ENCODE peak calls at places on chromosomes 4 and X, in six cellular contexts. V, R, O, Z, N and X are unnamed samples.

GRCh38 chrX:9241427-9241826 is 207.5 kb upstream of the FAM9B start:
- DNase-seq in V (no peak), R (no peak), O (no peak), Z (no peak), N (no peak), X (no peak)

GRCh38 chrX:37314526-37314925 is 34.6 kb upstream of the PRRG1 start:
- DNase-seq in V (peak), R (no peak), O (no peak), Z (no peak), N (no peak), X (no peak)

GRCh38 chr4:137532869-137533236 is 559 bp upstream of the PCDH18 start:
- DNase-seq in V (peak), R (no peak), O (no peak), Z (no peak), N (no peak), X (no peak)

GRCh38 chr4:109315818-109316217 is 13.4 kb upstream of the COL25A1 start:
- DNase-seq in V (no peak), R (peak), O (no peak), Z (no peak), N (no peak), X (no peak)

GRCh38 chrX:134173541-134174272 is 63.3 kb upstream of the CCDC160 start:
- DNase-seq in V (no peak), R (peak), O (no peak), Z (no peak), N (no peak), X (no peak)

GRCh38 chrX:107547621-107548020 is 80.7 kb upstream of the PRPS1 start:
- DNase-seq in V (no peak), R (no peak), O (no peak), Z (no peak), N (no peak), X (no peak)

GRCh38 chrX:139877710-139878414 is 55.0 kb downstream of the ATP11C start:
- DNase-seq in V (peak), R (no peak), O (no peak), Z (no peak), N (no peak), X (no peak)

GRCh38 chrX:102712216-102712966 is at the start of gene GPRASP2:
- DNase-seq in V (peak), R (peak), O (peak), Z (peak), N (no peak), X (no peak)

GRCh38 chr4:35461931-35462659 is 782.2 kb downstream of the ARAP2 start:
- DNase-seq in V (no peak), R (peak), O (no peak), Z (no peak), N (no peak), X (no peak)

GRCh38 chr4:6916587-6917444 is 7.2 kb downstream of the TBC1D14 start:
- DNase-seq in V (no peak), R (peak), O (peak), Z (no peak), N (no peak), X (peak)

GRCh38 chr4:792729-793108 is 33.2 kb downstream of the CPLX1 start:
- DNase-seq in V (no peak), R (no peak), O (no peak), Z (no peak), N (no peak), X (no peak)

GRCh38 chr4:37434469-37434868 is 189.9 kb downstream of the NWD2 start:
- DNase-seq in V (no peak), R (no peak), O (no peak), Z (no peak), N (no peak), X (no peak)

GRCh38 chr4:6201580-6202091 is 1.3 kb upstream of the JAKMIP1 start:
- DNase-seq in V (no peak), R (no peak), O (no peak), Z (no peak), N (no peak), X (no peak)

GRCh38 chrX:31223817-31224216 is 152.0 kb upstream of the FTHL17 start:
- DNase-seq in V (peak), R (no peak), O (no peak), Z (no peak), N (no peak), X (no peak)

GRCh38 chr4:95830647-95831046 is 9.2 kb upstream of the PDHA2 start:
- DNase-seq in V (no peak), R (no peak), O (no peak), Z (no peak), N (no peak), X (no peak)

GRCh38 chr4:177393236-177393635 is 49.0 kb downstream of the AGA start:
- DNase-seq in V (no peak), R (no peak), O (no peak), Z (no peak), N (no peak), X (no peak)

GRCh38 chr4:81912420-81912819 is 440.7 kb upstream of the RASGEF1B start:
- DNase-seq in V (no peak), R (no peak), O (no peak), Z (no peak), N (no peak), X (no peak)

GRCh38 chr4:17765514-17766286 is 15.7 kb downstream of the FAM184B start:
- DNase-seq in V (no peak), R (no peak), O (no peak), Z (no peak), N (no peak), X (no peak)

GRCh38 chr4:150402968-150403367 is 179.0 kb upstream of the MAB21L2 start:
- DNase-seq in V (peak), R (peak), O (peak), Z (peak), N (no peak), X (no peak)

GRCh38 chrX:11908371-11908770 is 150.3 kb downstream of the MSL3 start:
- DNase-seq in V (peak), R (peak), O (no peak), Z (no peak), N (no peak), X (no peak)

GRCh38 chrX:133660356-133660755 is 245.1 kb upstream of the GPC4 start:
- DNase-seq in V (peak), R (no peak), O (no peak), Z (no peak), N (no peak), X (no peak)

GRCh38 chr4:11426716-11427115 is 2.0 kb downstream of the HS3ST1 start:
- DNase-seq in V (peak), R (no peak), O (no peak), Z (no peak), N (no peak), X (no peak)

GRCh38 chr4:11428161-11428700 is 463 bp downstream of the HS3ST1 start:
- DNase-seq in V (peak), R (peak), O (no peak), Z (no peak), N (no peak), X (no peak)

GRCh38 chr4:11427201-11427996 is 1.3 kb downstream of the HS3ST1 start:
- DNase-seq in V (peak), R (peak), O (no peak), Z (peak), N (no peak), X (no peak)

GRCh38 chr4:11429646-11430045 is 952 bp upstream of the HS3ST1 start:
- DNase-seq in V (no peak), R (no peak), O (peak), Z (no peak), N (no peak), X (no peak)

GRCh38 chr4:11428701-11429571 is at the start of gene HS3ST1:
- DNase-seq in V (peak), R (peak), O (peak), Z (peak), N (peak), X (peak)
- TF ChIP-seq CTCF in V (peak), R (peak), O (peak), Z (peak), N (peak), X (peak)

DNA sequence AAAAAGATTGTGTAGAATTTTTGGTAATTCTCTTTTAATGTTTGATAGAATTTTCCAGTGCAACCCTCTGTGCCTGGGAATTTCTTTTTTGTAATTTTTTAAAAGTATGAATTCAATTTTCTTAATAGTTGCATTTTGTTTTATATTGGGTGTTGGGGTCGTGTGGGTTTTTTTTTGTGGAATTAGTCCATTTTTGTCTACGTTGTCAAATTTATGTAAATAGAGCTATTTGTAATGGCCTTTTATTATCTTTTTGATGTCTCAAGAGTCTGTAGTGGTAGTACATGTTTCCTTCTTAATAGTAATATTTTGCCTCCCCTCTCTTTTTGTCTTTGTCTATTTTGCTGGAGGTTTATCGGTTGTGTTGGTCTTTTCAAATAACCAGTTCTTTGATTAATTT is 64.4 kb downstream of the F11 start:
- DNase-seq in V (no peak), R (no peak), O (no peak), Z (no peak), N (no peak), X (no peak)
- H3K4me3 ChIP-seq in V (no peak), R (no peak), O (no peak), Z (no peak), N (no peak), X (no peak)

DNA sequence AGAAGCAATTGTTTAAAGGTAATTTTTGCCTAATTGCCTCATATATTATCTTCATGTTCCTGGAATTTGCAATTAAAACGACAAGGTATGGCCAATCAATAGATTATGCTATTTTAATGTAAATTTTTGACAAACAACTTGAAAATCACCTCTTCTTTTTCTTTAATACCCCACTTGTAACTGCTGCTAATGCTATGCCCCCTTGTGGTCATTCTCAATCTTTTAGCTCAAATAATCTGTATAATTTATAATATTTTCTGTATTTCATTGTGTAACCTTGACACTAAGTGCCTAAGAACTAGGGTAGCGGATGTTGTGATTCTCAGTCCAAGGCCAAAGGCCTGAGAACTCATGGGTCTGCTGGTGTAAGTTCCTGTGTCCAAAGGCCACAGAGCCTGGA is 831.7 kb upstream of the POU3F4 start:
- DNase-seq in V (no peak), R (no peak), O (no peak), Z (no peak), N (no peak), X (no peak)
- TF ChIP-seq CTCF in V (no peak), R (peak), O (no peak), Z (no peak), N (no peak), X (peak)

GRCh38 chr4:40243390-40243948 is 46.6 kb downstream of the RHOH start:
- DNase-seq in V (no peak), R (no peak), O (no peak), Z (no peak), N (no peak), X (no peak)
- H3K4me3 ChIP-seq in V (no peak), R (no peak), O (no peak), Z (no peak), N (no peak), X (no peak)

DNA sequence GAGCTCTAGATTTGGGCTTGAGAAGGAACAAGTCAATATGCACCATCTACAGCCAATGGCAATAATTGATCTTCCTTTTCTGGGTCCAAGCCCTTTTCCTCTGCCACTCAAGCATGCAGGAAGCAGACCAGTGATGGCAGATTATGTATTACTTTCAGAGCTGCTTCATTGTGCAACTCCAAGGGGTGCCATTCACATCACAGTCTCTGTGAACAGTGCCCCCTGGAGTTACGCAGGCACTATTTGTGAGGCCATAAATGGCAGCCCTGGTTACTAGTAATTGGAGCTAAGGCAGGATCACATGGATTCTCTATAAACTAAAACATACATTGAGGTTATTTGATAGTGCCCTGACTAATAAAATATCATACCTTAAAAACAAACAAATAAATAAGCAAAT is 313.4 kb upstream of the SLC7A11 start:
- DNase-seq in V (no peak), R (peak), O (no peak), Z (no peak), N (no peak), X (no peak)
- TF ChIP-seq CTCF in V (peak), R (peak), O (no peak), Z (no peak), N (peak), X (peak)

GRCh38 chr4:34362654-34363053 is 1881.7 kb downstream of the ARAP2 start:
- DNase-seq in V (no peak), R (no peak), O (no peak), Z (no peak), N (no peak), X (no peak)

GRCh38 chr4:34363842-34364241 is 1880.5 kb downstream of the ARAP2 start:
- DNase-seq in V (no peak), R (no peak), O (no peak), Z (no peak), N (no peak), X (no peak)

GRCh38 chr4:34371676-34372075 is 1872.6 kb downstream of the ARAP2 start:
- DNase-seq in V (no peak), R (no peak), O (no peak), Z (no peak), N (no peak), X (no peak)

GRCh38 chr4:34365891-34366290 is 1878.4 kb downstream of the ARAP2 start:
- DNase-seq in V (no peak), R (no peak), O (no peak), Z (no peak), N (no peak), X (no peak)
- H3K4me3 ChIP-seq in V (no peak), R (no peak), O (no peak), Z (no peak), N (no peak), X (no peak)

GRCh38 chr4:24809376-24809775 is 14.0 kb downstream of the SOD3 start:
- DNase-seq in V (no peak), R (peak), O (no peak), Z (no peak), N (no peak), X (no peak)
- TF ChIP-seq CTCF in V (no peak), R (peak), O (no peak), Z (no peak), N (peak), X (peak)

GRCh38 chr4:190020790-190021717 is 6.0 kb downstream of the FRG2 start:
- DNase-seq in V (peak), R (peak), O (peak), Z (no peak), N (no peak), X (peak)
- H3K4me3 ChIP-seq in V (peak), R (no peak), O (peak), Z (no peak), N (peak), X (peak)

DNA sequence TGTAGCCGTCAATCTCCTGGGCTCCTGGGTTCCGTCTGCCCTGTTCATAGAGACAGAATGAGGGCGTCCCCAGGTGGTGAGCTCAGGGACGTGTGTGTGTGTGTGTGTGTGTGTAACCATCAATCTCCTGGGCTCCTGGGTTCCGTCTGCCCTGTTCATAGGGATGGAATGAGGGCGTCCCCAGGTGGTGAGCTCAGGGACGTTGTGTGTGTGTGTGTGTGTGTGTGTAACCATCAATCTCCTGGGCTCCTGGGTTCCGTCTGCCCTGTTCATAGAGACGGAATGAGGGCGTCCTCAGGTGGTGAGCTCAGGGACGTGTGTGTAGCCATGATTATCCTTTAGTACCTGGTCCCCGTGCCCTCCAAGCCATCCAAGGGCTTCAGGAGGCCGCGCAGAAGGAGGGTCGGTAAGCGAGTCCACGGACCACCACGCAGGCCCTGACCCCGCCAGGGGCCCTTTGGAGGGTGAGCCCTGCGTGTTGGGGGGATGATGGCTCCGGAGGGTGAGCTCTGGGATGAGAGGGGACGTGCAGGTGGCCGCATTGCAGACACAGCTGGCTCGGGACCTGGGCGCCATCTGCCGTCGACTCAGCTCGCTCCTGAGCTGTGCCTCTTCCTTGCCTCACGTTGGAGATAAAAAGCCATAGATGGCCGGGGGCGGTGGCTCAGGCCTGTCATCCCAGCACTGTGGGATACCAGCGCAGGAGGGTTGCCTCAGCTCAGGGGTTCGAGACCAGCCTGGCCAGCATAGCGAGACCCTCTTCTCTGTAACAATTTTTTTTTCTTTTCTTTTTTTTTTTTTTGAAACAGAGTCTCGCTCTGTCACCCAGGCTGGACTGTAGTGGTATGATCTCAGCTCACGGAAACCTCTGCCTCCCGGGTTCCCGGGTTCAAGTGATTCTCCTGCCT is 5.4 kb upstream of the GTPBP6 start:
- DNase-seq in V (peak), R (peak), O (peak), Z (peak), N (no peak), X (peak)
- TF ChIP-seq CTCF in V (no peak), R (peak), O (no peak), Z (no peak), N (no peak), X (peak)

GRCh38 chr4:89664521-89664920 is 172.4 kb downstream of the SNCA start:
- DNase-seq in V (no peak), R (no peak), O (no peak), Z (no peak), N (no peak), X (no peak)

GRCh38 chr4:89660444-89660843 is 176.5 kb downstream of the SNCA start:
- DNase-seq in V (no peak), R (no peak), O (no peak), Z (no peak), N (no peak), X (no peak)

GRCh38 chr4:89660851-89661250 is 176.1 kb downstream of the SNCA start:
- DNase-seq in V (no peak), R (no peak), O (no peak), Z (no peak), N (no peak), X (no peak)

GRCh38 chr4:89658701-89659024 is 178.3 kb downstream of the SNCA start:
- DNase-seq in V (no peak), R (no peak), O (no peak), Z (no peak), N (no peak), X (no peak)

GRCh38 chr4:89661490-89661889 is 175.5 kb downstream of the SNCA start:
- DNase-seq in V (peak), R (no peak), O (no peak), Z (no peak), N (no peak), X (no peak)
- H3K4me3 ChIP-seq in V (no peak), R (no peak), O (no peak), Z (no peak), N (no peak), X (no peak)